ENCODE peak calls at places on chromosomes 12 and 14, in six cellular contexts. One of them, this sample, is unnamed. For H3K36me3 and H3K27me3, the result is how much of the 10 kb centered on the place peaks cover.

GRCh38 chr12:52672321-52672933 is 7.8 kb downstream of the KRT1 start:
- DNase-seq in transverse colon: no peak
- DNase-seq in left ventricle myocardium inferior: no peak
- DNase-seq in small intestine: no peak
- DNase-seq in GM06990: no peak
- DNase-seq in Panc1: no peak
- DNase-seq in this sample: no peak

GRCh38 chr12:121678721-121679300 is 9.4 kb upstream of the MORN3 start:
- DNase-seq in left ventricle myocardium inferior: no peak
- DNase-seq in transverse colon: no peak
- DNase-seq in Panc1: no peak
- DNase-seq in small intestine: no peak
- DNase-seq in GM06990: no peak
- DNase-seq in this sample: peak

GRCh38 chr14:32370720-32371119 is 41.6 kb downstream of the AKAP6 start:
- DNase-seq in transverse colon: no peak
- DNase-seq in Panc1: peak
- DNase-seq in GM06990: no peak
- DNase-seq in left ventricle myocardium inferior: no peak
- DNase-seq in small intestine: no peak
- DNase-seq in this sample: no peak

GRCh38 chr12:113647048-113647447 is 175.4 kb upstream of the LHX5 start:
- DNase-seq in transverse colon: no peak
- DNase-seq in Panc1: peak
- DNase-seq in GM06990: no peak
- DNase-seq in left ventricle myocardium inferior: no peak
- DNase-seq in small intestine: no peak
- DNase-seq in this sample: no peak

GRCh38 chr12:66453837-66454236 is 151.5 kb downstream of the HELB start:
- DNase-seq in left ventricle myocardium inferior: no peak
- DNase-seq in transverse colon: no peak
- DNase-seq in GM06990: no peak
- DNase-seq in small intestine: no peak
- DNase-seq in Panc1: no peak
- DNase-seq in this sample: no peak

GRCh38 chr12:113322353-113322752 is 12.6 kb downstream of the SLC8B1 start:
- DNase-seq in transverse colon: no peak
- DNase-seq in small intestine: no peak
- DNase-seq in Panc1: no peak
- DNase-seq in left ventricle myocardium inferior: no peak
- DNase-seq in GM06990: no peak
- DNase-seq in this sample: no peak

GRCh38 chr14:105999361-106000028 is 473.1 kb downstream of the TMEM121 start:
- DNase-seq in left ventricle myocardium inferior: peak
- DNase-seq in Panc1: no peak
- DNase-seq in transverse colon: peak
- DNase-seq in small intestine: peak
- DNase-seq in GM06990: peak
- DNase-seq in this sample: peak

GRCh38 chr12:45637706-45638105 is 91.8 kb upstream of the ARID2 start:
- DNase-seq in Panc1: no peak
- DNase-seq in small intestine: no peak
- DNase-seq in left ventricle myocardium inferior: no peak
- DNase-seq in transverse colon: no peak
- DNase-seq in GM06990: no peak
- DNase-seq in this sample: no peak

GRCh38 chr12:32332446-32332845 is 66.9 kb upstream of the FGD4 start:
- DNase-seq in small intestine: no peak
- DNase-seq in left ventricle myocardium inferior: no peak
- DNase-seq in transverse colon: no peak
- DNase-seq in Panc1: no peak
- DNase-seq in GM06990: no peak
- DNase-seq in this sample: no peak

GRCh38 chr14:93299831-93300230 is 33.0 kb downstream of the BTBD7 start:
- DNase-seq in GM06990: no peak
- DNase-seq in transverse colon: no peak
- DNase-seq in left ventricle myocardium inferior: no peak
- DNase-seq in Panc1: no peak
- DNase-seq in small intestine: no peak
- DNase-seq in this sample: no peak

GRCh38 chr12:42482820-42483533 is 106.6 kb downstream of the PRICKLE1 start:
- DNase-seq in small intestine: peak
- DNase-seq in left ventricle myocardium inferior: peak
- DNase-seq in transverse colon: peak
- DNase-seq in GM06990: peak
- DNase-seq in Panc1: no peak
- DNase-seq in this sample: peak

GRCh38 chr12:110077769-110078168 is 29.4 kb upstream of the C12orf76 start:
- DNase-seq in GM06990: no peak
- DNase-seq in left ventricle myocardium inferior: no peak
- DNase-seq in transverse colon: no peak
- DNase-seq in Panc1: no peak
- DNase-seq in small intestine: no peak
- DNase-seq in this sample: no peak

GRCh38 chr12:81078469-81079196 is 754 bp downstream of the ACSS3 start:
- DNase-seq in Panc1: no peak
- DNase-seq in small intestine: no peak
- DNase-seq in left ventricle myocardium inferior: no peak
- DNase-seq in GM06990: no peak
- DNase-seq in transverse colon: no peak
- DNase-seq in this sample: peak

GRCh38 chr12:43551971-43552559 is at the start of gene ADAMTS20:
- DNase-seq in left ventricle myocardium inferior: no peak
- DNase-seq in transverse colon: no peak
- DNase-seq in small intestine: no peak
- DNase-seq in GM06990: no peak
- DNase-seq in Panc1: no peak
- DNase-seq in this sample: peak

GRCh38 chr14:96592591-96593388 is 90.6 kb downstream of the PAPOLA start:
- DNase-seq in GM06990: peak
- DNase-seq in left ventricle myocardium inferior: peak
- DNase-seq in Panc1: no peak
- DNase-seq in transverse colon: peak
- DNase-seq in small intestine: peak
- DNase-seq in this sample: peak

GRCh38 chr14:101230161-101230850 is 326.8 kb upstream of the RTL1 start:
- DNase-seq in left ventricle myocardium inferior: no peak
- DNase-seq in Panc1: no peak
- DNase-seq in GM06990: no peak
- DNase-seq in small intestine: no peak
- DNase-seq in transverse colon: no peak
- DNase-seq in this sample: peak

GRCh38 chr14:90419200-90419599 is 22.4 kb downstream of the CALM1 start:
- DNase-seq in transverse colon: peak
- DNase-seq in GM06990: no peak
- DNase-seq in Panc1: peak
- DNase-seq in small intestine: peak
- DNase-seq in left ventricle myocardium inferior: peak
- DNase-seq in this sample: no peak

GRCh38 chr12:96719671-96720362 is 187.2 kb upstream of the NEDD1 start:
- DNase-seq in GM06990: peak
- DNase-seq in left ventricle myocardium inferior: no peak
- DNase-seq in small intestine: peak
- DNase-seq in transverse colon: peak
- DNase-seq in Panc1: no peak
- DNase-seq in this sample: no peak

GRCh38 chr12:99619389-99620158 is 28.0 kb upstream of the GARIN6 start:
- DNase-seq in GM06990: no peak
- DNase-seq in left ventricle myocardium inferior: no peak
- DNase-seq in small intestine: peak
- DNase-seq in Panc1: peak
- DNase-seq in transverse colon: no peak
- DNase-seq in this sample: peak

GRCh38 chr12:104582739-104583138 is 126.0 kb downstream of the CHST11 start:
- DNase-seq in transverse colon: peak
- DNase-seq in Panc1: no peak
- DNase-seq in small intestine: no peak
- DNase-seq in GM06990: no peak
- DNase-seq in left ventricle myocardium inferior: no peak
- DNase-seq in this sample: no peak
- H3K36me3 ChIP-seq in transverse colon: under half
- H3K36me3 ChIP-seq in Panc1: under half
- H3K36me3 ChIP-seq in small intestine: under half
- H3K36me3 ChIP-seq in GM06990: under half
- H3K36me3 ChIP-seq in left ventricle myocardium inferior: under half
- H3K36me3 ChIP-seq in this sample: under half

DNA sequence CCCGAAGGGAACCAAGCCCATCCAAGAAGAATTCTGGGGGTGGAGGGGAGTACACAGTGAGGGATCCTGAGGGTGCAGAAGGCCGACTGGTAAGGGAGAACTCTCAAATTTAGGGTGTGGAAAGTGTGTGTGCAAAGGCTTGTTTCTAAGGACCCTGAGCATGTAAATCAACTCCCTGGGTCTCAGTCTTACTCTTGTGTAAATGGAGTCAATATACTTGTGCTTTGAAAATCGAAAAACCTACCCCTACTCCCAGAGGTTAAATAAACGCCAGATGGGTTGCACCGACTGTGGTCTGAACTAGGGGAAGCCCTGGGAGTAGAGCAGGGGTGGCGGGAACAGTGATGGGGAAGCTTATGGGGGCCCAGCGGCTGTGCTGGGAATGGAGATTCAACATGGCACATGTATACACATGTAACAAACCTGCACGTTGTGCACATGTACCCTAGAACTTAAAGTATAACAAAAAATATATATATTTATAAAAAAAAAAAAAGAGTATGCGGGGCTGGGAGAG is 6.0 kb downstream of the B4GALNT1 start:
- DNase-seq in small intestine: no peak
- DNase-seq in Panc1: no peak
- DNase-seq in GM06990: no peak
- DNase-seq in left ventricle myocardium inferior: no peak
- DNase-seq in transverse colon: no peak
- DNase-seq in this sample: peak
- H3K27me3 ChIP-seq in small intestine: under half
- H3K27me3 ChIP-seq in Panc1: under half
- H3K27me3 ChIP-seq in GM06990: under half
- H3K27me3 ChIP-seq in left ventricle myocardium inferior: half or more
- H3K27me3 ChIP-seq in transverse colon: half or more
- H3K27me3 ChIP-seq in this sample: half or more

GRCh38 chr12:124835652-124836410 is 27.8 kb downstream of the SCARB1 start:
- DNase-seq in left ventricle myocardium inferior: no peak
- DNase-seq in transverse colon: peak
- DNase-seq in small intestine: no peak
- DNase-seq in GM06990: no peak
- DNase-seq in Panc1: no peak
- DNase-seq in this sample: no peak

GRCh38 chr12:124833693-124834122 is 30.0 kb downstream of the SCARB1 start:
- DNase-seq in GM06990: no peak
- DNase-seq in small intestine: no peak
- DNase-seq in Panc1: no peak
- DNase-seq in transverse colon: no peak
- DNase-seq in left ventricle myocardium inferior: peak
- DNase-seq in this sample: peak

GRCh38 chr12:124832856-124833255 is 30.8 kb downstream of the SCARB1 start:
- DNase-seq in Panc1: no peak
- DNase-seq in transverse colon: no peak
- DNase-seq in small intestine: no peak
- DNase-seq in GM06990: no peak
- DNase-seq in left ventricle myocardium inferior: no peak
- DNase-seq in this sample: no peak

GRCh38 chr12:124836759-124837158 is 26.9 kb downstream of the SCARB1 start:
- DNase-seq in Panc1: no peak
- DNase-seq in left ventricle myocardium inferior: no peak
- DNase-seq in transverse colon: no peak
- DNase-seq in small intestine: peak
- DNase-seq in GM06990: no peak
- DNase-seq in this sample: no peak

GRCh38 chr12:124834822-124835221 is 28.8 kb downstream of the SCARB1 start:
- DNase-seq in Panc1: no peak
- DNase-seq in transverse colon: no peak
- DNase-seq in GM06990: no peak
- DNase-seq in left ventricle myocardium inferior: no peak
- DNase-seq in small intestine: no peak
- DNase-seq in this sample: no peak
- H3K36me3 ChIP-seq in Panc1: under half
- H3K36me3 ChIP-seq in transverse colon: under half
- H3K36me3 ChIP-seq in GM06990: under half
- H3K36me3 ChIP-seq in left ventricle myocardium inferior: under half
- H3K36me3 ChIP-seq in small intestine: under half
- H3K36me3 ChIP-seq in this sample: under half

DNA sequence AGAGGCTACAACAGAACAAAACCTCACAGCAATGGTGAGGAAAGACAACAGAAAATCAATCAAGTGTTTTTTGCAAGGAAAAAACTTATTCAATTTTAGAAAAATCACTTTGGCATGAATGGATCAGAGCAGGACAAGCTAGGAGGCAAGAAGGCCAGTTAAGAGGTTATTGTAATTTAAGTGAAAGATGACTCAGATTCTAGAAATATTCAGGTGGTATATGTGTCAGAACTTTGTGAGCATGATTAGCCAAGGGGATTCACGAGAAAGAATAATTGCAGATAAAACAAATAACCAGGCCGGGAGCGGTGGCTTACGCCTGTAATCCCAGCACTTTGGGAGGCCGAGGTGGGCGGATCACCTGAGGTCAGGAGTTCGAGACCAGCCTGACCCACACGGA is 12.7 kb downstream of the GCH1 start:
- DNase-seq in left ventricle myocardium inferior: no peak
- DNase-seq in small intestine: no peak
- DNase-seq in transverse colon: no peak
- DNase-seq in GM06990: no peak
- DNase-seq in Panc1: no peak
- DNase-seq in this sample: no peak
- H3K27me3 ChIP-seq in left ventricle myocardium inferior: under half
- H3K27me3 ChIP-seq in small intestine: under half
- H3K27me3 ChIP-seq in transverse colon: under half
- H3K27me3 ChIP-seq in GM06990: under half
- H3K27me3 ChIP-seq in Panc1: under half
- H3K27me3 ChIP-seq in this sample: under half

GRCh38 chr12:123750159-123750656 is 11.9 kb upstream of the DNAH10 start:
- DNase-seq in small intestine: no peak
- DNase-seq in transverse colon: no peak
- DNase-seq in left ventricle myocardium inferior: no peak
- DNase-seq in GM06990: no peak
- DNase-seq in Panc1: no peak
- DNase-seq in this sample: no peak

GRCh38 chr12:123752046-123752445 is 10.1 kb upstream of the DNAH10 start:
- DNase-seq in Panc1: no peak
- DNase-seq in left ventricle myocardium inferior: no peak
- DNase-seq in small intestine: no peak
- DNase-seq in GM06990: no peak
- DNase-seq in transverse colon: no peak
- DNase-seq in this sample: no peak

GRCh38 chr12:123757555-123757954 is 4.5 kb upstream of the DNAH10 start:
- DNase-seq in small intestine: no peak
- DNase-seq in left ventricle myocardium inferior: no peak
- DNase-seq in Panc1: no peak
- DNase-seq in GM06990: no peak
- DNase-seq in transverse colon: no peak
- DNase-seq in this sample: no peak

GRCh38 chr12:123749355-123749754 is 12.7 kb upstream of the DNAH10 start:
- DNase-seq in GM06990: no peak
- DNase-seq in Panc1: no peak
- DNase-seq in transverse colon: no peak
- DNase-seq in small intestine: no peak
- DNase-seq in left ventricle myocardium inferior: no peak
- DNase-seq in this sample: no peak

GRCh38 chr12:123754041-123754757 is 7.9 kb upstream of the DNAH10 start:
- DNase-seq in Panc1: no peak
- DNase-seq in small intestine: no peak
- DNase-seq in GM06990: no peak
- DNase-seq in transverse colon: no peak
- DNase-seq in left ventricle myocardium inferior: no peak
- DNase-seq in this sample: no peak
- H3K36me3 ChIP-seq in Panc1: under half
- H3K36me3 ChIP-seq in small intestine: under half
- H3K36me3 ChIP-seq in GM06990: under half
- H3K36me3 ChIP-seq in transverse colon: under half
- H3K36me3 ChIP-seq in left ventricle myocardium inferior: half or more
- H3K36me3 ChIP-seq in this sample: under half